ENCODE peak calls at places on chromosomes 1 and 21, in ten cellular contexts. A is spleen, C is heart left ventricle, T is body of pancreas, E is breast epithelium, H is HCT116, J is prostate gland, R is ovary, S is uterus, B is transverse colon. O is an unnamed sample.

GRCh38 chr21:44836666-44837471 is 19.0 kb upstream of the SUMO3 start:
- DNase-seq in H (no peak), J (peak), A (peak), B (peak), E (peak), T (no peak), R (no peak), C (no peak), S (no peak), O (peak)

GRCh38 chr1:203899869-203900714 is 38.7 kb downstream of the SNRPE start:
- DNase-seq in T (no peak), S (no peak), J (no peak), C (no peak), A (no peak), R (no peak), E (no peak), B (no peak), H (no peak), O (no peak)

GRCh38 chr21:37149411-37149810 is 76.4 kb downstream of the TTC3 start:
- DNase-seq in R (no peak), A (no peak), S (no peak), C (no peak), J (no peak), E (no peak), B (no peak), T (peak), H (no peak), O (no peak)

GRCh38 chr1:35029756-35030155 is 2.0 kb downstream of the ZMYM6 start:
- DNase-seq in H (no peak), R (no peak), A (no peak), B (no peak), E (no peak), J (no peak), T (no peak), S (no peak), C (no peak), O (no peak)

GRCh38 chr1:202807367-202807925 is 775 bp downstream of the KDM5B start:
- DNase-seq in S (peak), J (peak), R (peak), H (no peak), C (no peak), E (no peak), B (peak), T (peak), A (peak), O (peak)

GRCh38 chr1:18999287-18999852 is 42.9 kb upstream of the IFFO2 start:
- DNase-seq in E (no peak), T (peak), C (no peak), A (no peak), B (no peak), H (no peak), R (no peak), J (peak), S (no peak), O (no peak)

GRCh38 chr21:35882791-35883240 is 177.5 kb downstream of the SETD4 start:
- DNase-seq in R (no peak), T (peak), J (no peak), A (no peak), B (no peak), S (no peak), C (no peak), H (no peak), E (no peak), O (no peak)

GRCh38 chr1:30743584-30744059 is 14.0 kb downstream of the LAPTM5 start:
- DNase-seq in B (no peak), T (peak), J (no peak), H (no peak), A (peak), E (no peak), C (no peak), R (no peak), S (no peak), O (peak)

GRCh38 chr21:32494946-32495703 is 82.6 kb downstream of the EVA1C start:
- DNase-seq in B (no peak), J (peak), T (no peak), E (no peak), R (no peak), S (peak), A (no peak), C (no peak), H (no peak), O (no peak)

GRCh38 chr1:226810681-226811080 is 59.7 kb upstream of the PSEN2 start:
- DNase-seq in T (no peak), E (no peak), R (no peak), B (no peak), H (no peak), S (no peak), C (no peak), A (no peak), J (no peak), O (no peak)

GRCh38 chr1:53293123-53293522 is 34.7 kb downstream of the LRP8 start:
- DNase-seq in H (no peak), J (no peak), E (no peak), R (no peak), A (no peak), S (peak), T (no peak), B (no peak), C (no peak), O (no peak)

GRCh38 chr1:177227978-177228720 is 57.4 kb downstream of the BRINP2 start:
- DNase-seq in R (no peak), E (no peak), C (no peak), A (no peak), H (no peak), J (no peak), B (no peak), T (no peak), S (no peak), O (no peak)

GRCh38 chr1:201119206-201119814 is 7.1 kb upstream of the CACNA1S start:
- DNase-seq in S (no peak), A (no peak), J (no peak), H (peak), C (no peak), R (no peak), E (no peak), T (peak), B (peak), O (no peak)

DNA sequence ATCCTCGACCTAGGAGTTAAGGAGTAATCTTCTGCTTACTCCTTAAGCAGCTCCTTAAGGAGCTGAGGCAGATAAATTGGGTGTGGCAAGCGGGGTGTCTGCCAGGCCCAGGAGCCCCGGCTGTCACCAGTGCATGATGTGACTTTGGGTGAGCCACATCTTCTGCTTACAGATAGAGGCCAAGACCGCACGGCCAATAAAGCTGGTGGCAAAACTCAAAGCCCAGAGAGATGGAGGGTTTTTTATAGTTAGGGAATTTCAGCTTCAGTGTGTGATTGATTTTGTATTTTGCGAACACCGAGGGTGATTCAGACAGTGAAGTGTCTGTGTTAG is 9.8 kb downstream of the MX2 start:
- DNase-seq in T (no peak), E (no peak), J (no peak), C (peak), A (no peak), S (no peak), B (no peak), H (no peak), R (no peak), O (no peak)
- H3K4me3 ChIP-seq in T (no peak), E (no peak), J (no peak), C (no peak), A (no peak), S (no peak), B (no peak), H (no peak), R (no peak), O (no peak)

GRCh38 chr1:39129514-39129913 is 75.0 kb upstream of the MACF1 start:
- DNase-seq in R (no peak), B (no peak), H (no peak), C (no peak), E (no peak), A (no peak), S (no peak), J (peak), T (no peak), O (no peak)
- TF ChIP-seq CTCF in R (no peak), B (no peak), H (peak), C (peak), E (peak), A (no peak), S (peak), J (no peak), T (no peak), O (no peak)

DNA sequence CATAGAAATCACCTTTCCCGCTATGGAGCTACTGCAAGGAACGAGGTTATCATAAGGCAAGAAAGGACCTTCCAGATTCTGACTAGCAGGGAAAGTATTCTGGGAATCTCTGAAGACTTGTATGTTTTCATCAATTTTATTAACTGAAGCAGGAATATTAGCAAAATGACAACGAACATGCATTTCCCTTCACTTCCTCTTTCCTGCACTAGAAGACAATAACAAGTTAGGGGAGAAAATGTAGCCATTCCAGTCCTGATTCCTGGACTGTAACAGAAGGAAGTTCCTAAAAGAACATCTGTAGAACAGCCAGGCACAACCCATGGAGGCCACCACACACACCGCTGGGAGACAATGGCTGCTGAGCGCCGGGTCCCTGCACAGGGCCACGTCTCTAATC is 106.8 kb downstream of the RAVER2 start:
- DNase-seq in T (no peak), J (no peak), B (no peak), A (no peak), H (no peak), R (no peak), S (no peak), E (no peak), C (no peak), O (no peak)
- TF ChIP-seq POLR2A in T (no peak), J (no peak), B (no peak), A (no peak), H (no peak), R (no peak), S (no peak), E (no peak), C (no peak), O (no peak)

GRCh38 chr1:51328279-51328678 is 2.1 kb downstream of the TTC39A start:
- DNase-seq in E (no peak), T (no peak), S (no peak), A (no peak), R (no peak), B (no peak), H (no peak), J (no peak), C (no peak), O (no peak)

GRCh38 chr1:51329443-51330325 is 678 bp downstream of the TTC39A start:
- DNase-seq in R (no peak), H (no peak), B (peak), J (peak), T (peak), A (no peak), E (peak), S (no peak), C (no peak), O (peak)

GRCh38 chr1:51330331-51331201 is at the start of gene TTC39A:
- DNase-seq in H (no peak), J (no peak), A (no peak), B (no peak), C (no peak), T (no peak), S (no peak), E (peak), R (no peak), O (no peak)

GRCh38 chr1:51328926-51329325 is 1.4 kb downstream of the TTC39A start:
- DNase-seq in R (no peak), A (no peak), C (no peak), E (no peak), T (no peak), B (no peak), S (no peak), J (no peak), H (no peak), O (no peak)

DNA sequence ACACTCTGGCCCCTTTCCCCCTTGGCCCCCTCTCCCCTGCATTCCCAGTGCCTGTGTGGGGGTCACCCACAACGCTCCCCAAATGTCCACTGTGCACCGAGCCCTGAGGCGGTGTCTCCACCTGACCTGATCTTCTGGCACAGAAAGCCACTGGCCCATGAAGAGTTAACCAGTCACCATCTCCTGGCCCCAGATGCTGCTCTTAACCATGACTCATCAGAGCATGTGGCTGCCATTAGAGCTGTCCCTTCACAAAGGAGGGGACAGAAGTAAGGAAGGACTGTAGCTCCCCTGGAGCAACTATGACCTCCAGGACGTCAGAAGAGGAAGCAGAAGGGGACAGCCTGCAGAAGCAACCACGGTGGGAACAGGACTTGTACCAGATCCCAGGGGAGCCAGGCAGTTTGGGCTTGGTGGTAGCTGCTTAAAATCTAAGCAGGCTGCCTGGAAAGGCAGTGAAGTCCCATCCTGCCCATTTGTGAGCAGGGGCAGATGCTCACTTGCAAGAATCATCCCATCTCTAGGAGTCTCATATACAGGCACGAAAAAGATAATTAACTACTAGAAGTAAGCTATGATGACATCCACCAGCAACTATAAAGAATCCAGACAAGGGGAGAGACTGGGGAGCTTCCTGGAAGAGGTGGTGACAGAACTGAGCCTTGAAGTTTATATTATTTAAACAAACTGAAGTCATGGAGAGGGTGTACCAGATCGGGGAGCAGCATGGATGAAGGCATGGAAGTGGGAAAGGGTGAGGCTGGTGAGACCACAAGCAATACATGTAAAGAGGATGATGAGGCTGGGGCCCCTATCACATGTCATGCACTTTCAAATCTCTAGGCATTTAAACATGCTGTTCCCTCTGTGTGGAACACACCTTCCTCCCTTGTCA is 1.1 kb upstream of the TTC39A start:
- DNase-seq in J (peak), R (no peak), A (no peak), B (peak), S (no peak), H (peak), E (peak), T (peak), C (no peak), O (no peak)
- H3K4me3 ChIP-seq in J (peak), R (no peak), A (no peak), B (peak), S (no peak), H (peak), E (peak), T (no peak), C (peak), O (peak)

GRCh38 chr1:103198996-103199395 is 90.7 kb upstream of the COL11A1 start:
- DNase-seq in B (no peak), T (no peak), J (no peak), C (no peak), S (no peak), E (no peak), H (no peak), A (no peak), R (no peak), O (no peak)
- TF ChIP-seq CTCF in B (no peak), T (no peak), J (no peak), C (no peak), S (no peak), E (no peak), H (no peak), A (no peak), R (no peak), O (no peak)

GRCh38 chr1:150486966-150487762 is at the start of gene TARS2:
- DNase-seq in B (peak), T (peak), J (peak), E (peak), R (peak), H (peak), S (peak), A (peak), C (peak), O (peak)
- TF ChIP-seq POLR2A in B (peak), T (peak), J (peak), E (peak), R (peak), H (peak), S (peak), A (peak), C (peak), O (peak)